ENCODE peak calls at places on chromosomes 11 and 22, in nine cellular contexts. M, N, D, T, U, E, I, Q and R are unnamed samples. For H3K27me3, the result is how much of the 10 kb centered on the place peaks cover.

GRCh38 chr11:45259607-45260006 is 26.5 kb downstream of the SYT13 start:
- DNase-seq in D (peak), E (no peak), T (no peak), Q (no peak), U (no peak), M (no peak), N (no peak), I (peak), R (no peak)

GRCh38 chr11:121237686-121238658 is 54.6 kb upstream of the SC5D start:
- DNase-seq in I (peak), D (no peak), E (no peak), Q (no peak), M (no peak), N (no peak), T (no peak), U (no peak), R (peak)

GRCh38 chr22:33325232-33326004 is 267.2 kb upstream of the SYN3 start:
- DNase-seq in T (no peak), Q (no peak), M (no peak), N (no peak), U (no peak), E (no peak), D (peak), I (no peak), R (peak)

GRCh38 chr11:46330154-46330886 is 16.9 kb upstream of the DGKZ start:
- DNase-seq in Q (no peak), T (no peak), N (no peak), U (no peak), E (no peak), I (no peak), D (no peak), M (no peak), R (no peak)

GRCh38 chr11:47399860-47400812 is 8.3 kb upstream of the SLC39A13 start:
- DNase-seq in T (peak), U (no peak), I (no peak), N (peak), Q (peak), D (no peak), E (no peak), M (no peak), R (peak)

GRCh38 chr11:2077061-2077802 is 62.0 kb downstream of the IGF2 start:
- DNase-seq in I (no peak), U (no peak), N (no peak), D (no peak), Q (no peak), T (no peak), E (no peak), M (no peak), R (no peak)

GRCh38 chr11:5696210-5696609 is 6.6 kb downstream of the TRIM22 start:
- DNase-seq in N (no peak), I (no peak), E (no peak), U (no peak), D (no peak), T (no peak), M (no peak), Q (no peak), R (no peak)

GRCh38 chr11:57700425-57700824 is 11.6 kb downstream of the MED19 start:
- DNase-seq in D (no peak), Q (peak), T (no peak), N (no peak), E (no peak), U (no peak), M (no peak), I (no peak), R (no peak)

GRCh38 chr11:60378359-60378758 is at the start of gene MS4A7:
- DNase-seq in I (no peak), D (no peak), N (peak), E (no peak), U (no peak), T (peak), M (peak), Q (no peak), R (peak)

GRCh38 chr11:94602430-94603372 is 35.5 kb downstream of the PIWIL4 start:
- DNase-seq in I (peak), D (no peak), U (no peak), M (peak), T (peak), E (peak), Q (peak), N (peak), R (peak)

GRCh38 chr11:114738954-114739353 is 60.6 kb downstream of the NXPE2 start:
- DNase-seq in D (peak), M (no peak), E (peak), Q (peak), T (no peak), U (no peak), I (peak), N (peak), R (peak)

GRCh38 chr22:37624876-37625275 is 14.6 kb upstream of the SH3BP1 start:
- DNase-seq in U (no peak), T (no peak), Q (no peak), M (no peak), I (no peak), E (no peak), N (peak), D (no peak), R (no peak)

GRCh38 chr11:75350743-75351540 is 519 bp downstream of the ARRB1 start:
- DNase-seq in Q (peak), U (no peak), T (peak), I (peak), E (peak), D (peak), M (peak), N (peak), R (no peak)

GRCh38 chr11:91104237-91104636 is 881.4 kb upstream of the CHORDC1 start:
- DNase-seq in E (no peak), D (no peak), T (no peak), M (no peak), I (no peak), U (no peak), Q (no peak), N (no peak), R (no peak)

GRCh38 chr11:124724854-124725718 is 14.7 kb upstream of the NRGN start:
- DNase-seq in U (no peak), D (peak), N (no peak), E (no peak), T (peak), Q (no peak), I (no peak), M (peak), R (peak)

GRCh38 chr11:8911040-8911823 is at the start of gene AKIP1:
- DNase-seq in E (peak), N (peak), Q (peak), I (peak), M (peak), T (peak), D (peak), U (peak), R (peak)

GRCh38 chr11:75420224-75421034 is 12.6 kb downstream of the KLHL35 start:
- DNase-seq in N (no peak), E (no peak), I (no peak), M (no peak), Q (no peak), D (peak), T (no peak), U (no peak), R (no peak)

GRCh38 chr22:49667236-49667635 is 160.4 kb downstream of the BRD1 start:
- DNase-seq in M (peak), U (no peak), T (no peak), E (peak), D (no peak), N (no peak), I (no peak), Q (no peak), R (no peak)

GRCh38 chr11:30579776-30580175 is 6.4 kb downstream of the MPPED2 start:
- DNase-seq in T (no peak), D (no peak), I (no peak), Q (no peak), M (no peak), N (no peak), U (no peak), E (no peak), R (no peak)

GRCh38 chr11:23013509-23013908 is 153.2 kb upstream of the CCDC179 start:
- DNase-seq in T (no peak), U (no peak), D (no peak), N (no peak), E (no peak), I (no peak), M (no peak), Q (no peak), R (no peak)

GRCh38 chr11:123202155-123202714 is 7.2 kb upstream of the CLMP start:
- DNase-seq in E (no peak), N (no peak), M (no peak), T (peak), Q (no peak), U (no peak), D (no peak), I (no peak), R (no peak)

GRCh38 chr22:37848587-37849088 is 581 bp upstream of the EIF3L start:
- DNase-seq in T (no peak), U (no peak), D (no peak), E (no peak), M (no peak), Q (peak), N (no peak), I (no peak), R (peak)

GRCh38 chr11:60838132-60838531 is 3.8 kb upstream of the CCDC86 start:
- DNase-seq in D (no peak), Q (peak), T (no peak), M (no peak), E (no peak), I (no peak), U (no peak), N (no peak), R (no peak)

GRCh38 chr11:5476184-5476819 is 12.2 kb upstream of the OR52D1 start:
- DNase-seq in D (peak), E (peak), T (no peak), U (no peak), M (no peak), Q (peak), N (no peak), I (peak), R (peak)

GRCh38 chr11:86069408-86070086 is 663 bp upstream of the PICALM start:
- DNase-seq in I (no peak), N (no peak), M (no peak), Q (peak), T (no peak), D (peak), E (no peak), U (peak), R (no peak)

GRCh38 chr22:21568207-21569075 is 927 bp downstream of the UBE2L3 start:
- DNase-seq in T (no peak), M (no peak), E (peak), D (peak), I (no peak), U (no peak), N (peak), Q (peak), R (no peak)

GRCh38 chr11:63510360-63511130 is 4.7 kb downstream of the LGALS12 start:
- DNase-seq in M (peak), E (no peak), D (no peak), N (peak), Q (no peak), U (no peak), T (peak), I (no peak), R (no peak)

GRCh38 chr11:120363436-120363835 is 27.2 kb downstream of the ARHGEF12 start:
- DNase-seq in I (no peak), E (no peak), M (no peak), N (no peak), T (no peak), U (no peak), Q (no peak), D (no peak), R (no peak)

GRCh38 chr11:61578819-61579218 is 2.1 kb downstream of the SYT7 start:
- DNase-seq in Q (no peak), E (no peak), M (no peak), N (no peak), T (no peak), D (no peak), I (no peak), U (no peak), R (no peak)

GRCh38 chr11:61352038-61352437 is 9.6 kb downstream of the CYB561A3 start:
- DNase-seq in E (no peak), U (no peak), N (no peak), M (no peak), Q (no peak), T (no peak), D (no peak), I (no peak), R (no peak)

GRCh38 chr11:75244052-75244814 is 3.7 kb downstream of the TPBGL start:
- DNase-seq in U (no peak), T (no peak), I (no peak), N (peak), Q (no peak), M (no peak), E (no peak), D (no peak), R (no peak)

GRCh38 chr11:98561877-98562395 is 458.8 kb upstream of the CNTN5 start:
- DNase-seq in N (no peak), Q (no peak), T (no peak), M (no peak), I (no peak), E (no peak), D (no peak), U (no peak), R (no peak)

GRCh38 chr22:33381531-33382406 is 323.6 kb upstream of the SYN3 start:
- DNase-seq in T (no peak), U (no peak), M (no peak), D (no peak), Q (no peak), E (no peak), I (no peak), N (no peak), R (no peak)

DNA sequence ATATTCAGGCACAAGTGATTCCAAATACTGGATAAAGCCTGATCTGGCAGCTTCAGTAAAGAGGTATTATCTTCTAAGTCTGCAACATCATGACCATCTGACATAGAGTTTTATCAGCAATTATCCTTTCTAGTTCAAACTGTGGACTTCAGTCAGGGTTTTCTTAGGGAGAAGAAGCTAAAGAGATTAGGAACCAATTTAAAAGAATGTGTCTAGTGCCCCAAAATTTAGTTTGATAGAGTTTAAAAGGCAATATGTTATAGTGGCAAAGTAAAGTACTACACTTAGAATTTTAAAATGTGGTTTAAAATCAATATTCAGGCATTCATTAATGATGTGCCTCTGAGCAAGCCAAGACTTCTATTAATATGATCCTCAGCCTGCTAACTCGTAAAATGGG is 5.4 kb downstream of the PAK1 start:
- DNase-seq in N (no peak), D (no peak), Q (no peak), I (no peak), T (no peak), E (no peak), U (no peak), M (no peak), R (no peak)
- H3K4me3 ChIP-seq in N (no peak), D (no peak), Q (peak), I (no peak), T (no peak), E (no peak), U (no peak), M (no peak), R (no peak)

GRCh38 chr22:30326704-30327362 is at the start of gene TBC1D10A:
- DNase-seq in Q (peak), D (peak), U (peak), E (peak), N (peak), M (peak), I (peak), T (peak), R (peak)
- TF ChIP-seq CTCF in Q (no peak), D (no peak), U (no peak), E (no peak), N (no peak), M (no peak), I (no peak), T (no peak), R (no peak)

DNA sequence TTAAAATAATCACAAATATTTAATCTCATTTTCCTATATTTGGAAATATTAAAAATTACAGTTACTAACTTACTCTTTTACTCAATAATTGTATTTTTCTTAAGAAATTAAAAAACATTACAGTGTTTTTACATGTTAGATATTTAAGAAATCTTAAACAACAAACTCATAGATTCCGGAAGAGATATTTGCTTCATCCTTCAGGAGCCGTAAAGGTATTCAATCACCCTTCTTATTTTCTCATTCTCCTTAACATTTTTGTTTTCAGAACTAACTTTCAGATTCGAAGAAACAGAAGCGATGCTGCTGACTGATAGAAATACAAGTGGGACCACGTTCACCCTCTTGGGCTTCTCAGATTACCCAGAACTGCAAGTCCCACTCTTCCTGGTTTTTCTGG is at the start of gene OR5D18:
- DNase-seq in N (no peak), T (no peak), E (no peak), Q (no peak), M (no peak), I (no peak), U (no peak), D (no peak), R (no peak)
- H3K27me3 ChIP-seq in N (under half), T (under half), E (under half), Q (under half), M (under half), I (under half), U (under half), D (under half), R (under half)

GRCh38 chr22:26658161-26658560 is 773 bp downstream of the MIAT start:
- DNase-seq in U (no peak), T (no peak), E (no peak), I (no peak), D (no peak), Q (no peak), N (no peak), M (no peak), R (no peak)
- H3K4me3 ChIP-seq in U (peak), T (peak), E (no peak), I (peak), D (peak), Q (peak), N (peak), M (peak), R (peak)

DNA sequence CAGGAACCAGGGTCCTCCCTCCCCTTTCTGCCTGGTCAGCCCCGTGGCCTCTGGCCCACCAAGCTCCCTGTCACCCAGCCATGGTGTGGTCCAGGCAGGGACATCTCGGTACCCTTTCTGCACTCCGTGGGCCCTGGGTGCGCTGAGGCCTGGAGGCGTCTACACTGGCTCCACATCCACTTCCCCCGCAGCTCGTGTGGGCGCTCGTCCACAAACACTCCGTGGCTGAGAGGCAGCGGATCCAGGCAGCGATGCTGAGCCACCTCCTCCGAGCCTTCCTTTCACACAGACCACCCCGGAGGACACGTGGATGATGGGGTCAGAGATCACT is 16.1 kb downstream of the RNH1 start:
- DNase-seq in M (no peak), D (no peak), T (no peak), N (no peak), Q (no peak), U (no peak), I (no peak), E (no peak), R (no peak)
- TF ChIP-seq CTCF in M (no peak), D (no peak), T (no peak), N (no peak), Q (no peak), U (no peak), I (no peak), E (no peak), R (no peak)

DNA sequence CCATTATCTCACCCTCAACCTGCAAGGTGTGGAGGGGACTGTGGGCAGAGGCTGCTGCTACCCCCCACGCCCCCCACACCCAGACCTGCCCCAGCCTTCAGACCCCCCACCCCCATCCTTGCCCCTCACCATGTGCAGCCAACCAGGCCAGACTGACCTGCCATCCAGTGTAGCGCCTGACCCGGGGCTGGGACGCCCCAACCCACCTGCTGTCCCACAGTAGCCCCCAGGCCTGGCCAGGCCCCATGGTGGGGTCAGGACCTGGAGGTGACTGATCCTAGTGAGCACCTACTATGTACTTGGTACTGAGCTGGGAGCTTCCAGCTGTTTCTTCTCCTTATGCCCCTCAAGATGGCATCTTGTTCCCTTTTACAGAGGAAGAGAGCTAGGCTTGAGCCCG is 113.1 kb downstream of the CACNA1I start:
- DNase-seq in T (no peak), Q (no peak), I (no peak), M (no peak), N (no peak), U (no peak), E (no peak), D (no peak), R (no peak)
- H3K27me3 ChIP-seq in T (under half), Q (under half), I (under half), M (half or more), N (under half), U (under half), E (under half), D (under half), R (under half)

GRCh38 chr11:117089685-117090084 is 8.5 kb downstream of the SIK3 start:
- DNase-seq in T (no peak), N (no peak), Q (no peak), U (no peak), M (no peak), E (no peak), D (no peak), I (no peak), R (no peak)
- H3K4me3 ChIP-seq in T (no peak), N (no peak), Q (no peak), U (peak), M (no peak), E (no peak), D (no peak), I (no peak), R (no peak)